ENCODE peak calls at places on chromosomes 13 and 19, in five cellular contexts. D is T-helper 1 cell; C is CD4-positive, CD25-positive, alpha-beta regulatory T cell; M is C1 segment of cervical spinal cord; T is stimulated activated CD4-positive, alpha-beta T cell treated with anti-CD3 and anti-CD28 coated beads, Interleukin-15, amount 100 ng/mL, for 1 hour. B is an unnamed sample.

GRCh38 chr13:44174769-44175425 is 198.7 kb upstream of the SERP2 start:
- DNase-seq in T (no peak), C (no peak), D (no peak), M (no peak), B (peak; percentile 84)

GRCh38 chr19:52734340-52734892 is 428 bp downstream of the ZNF611 start:
- DNase-seq in D (no peak), T (no peak), C (no peak), M (peak; percentile 35), B (no peak)

GRCh38 chr13:96130818-96131217 is 40.9 kb downstream of the HS6ST3 start:
- DNase-seq in T (no peak), D (no peak), C (no peak), M (no peak), B (no peak)

GRCh38 chr19:21147540-21147939 is 5.7 kb downstream of the ZNF431 start:
- DNase-seq in M (no peak), T (no peak), C (no peak), D (no peak), B (no peak)

GRCh38 chr19:39327990-39328705 is 7.5 kb upstream of the LRFN1 start:
- DNase-seq in C (peak; percentile 74), D (peak; percentile 80), T (peak; percentile 67), M (peak; percentile 56), B (peak; percentile 91)

GRCh38 chr19:45643024-45643926 is 4.1 kb upstream of the EML2 start:
- DNase-seq in D (peak; percentile 81), M (peak; percentile 73), C (peak; percentile 73), T (peak; percentile 80), B (peak; percentile 97)

GRCh38 chr13:30905932-30906383 is at the start of gene MEDAG:
- DNase-seq in C (no peak), M (no peak), D (no peak), T (no peak), B (no peak)

GRCh38 chr13:46899801-46900200 is 2.9 kb upstream of the HTR2A start:
- DNase-seq in T (no peak), C (no peak), M (peak; percentile 3), D (no peak), B (no peak)

GRCh38 chr13:94192576-94192975 is 286.9 kb downstream of the DCT start:
- DNase-seq in M (no peak), C (no peak), D (no peak), T (no peak), B (peak; percentile 61)